ENCODE peak calls at places on chromosomes 3 and 15, in six cellular contexts. J is H1, G is cardiac muscle cell, F is mucosa of descending colon, D is fibroblast of pulmonary artery, K is astrocyte of the spinal cord. I is an unnamed sample.

GRCh38 chr3:123129052-123129451 is 62.2 kb downstream of the PDIA5 start:
- DNase-seq in J (no peak), G (no peak), F (no peak), D (no peak), K (no peak), I (no peak)

GRCh38 chr3:175295248-175296000 is 436.3 kb downstream of the NAALADL2 start:
- DNase-seq in J (no peak), G (no peak), F (no peak), D (no peak), K (no peak), I (no peak)

GRCh38 chr3:67832807-67833206 is 178.4 kb upstream of the SUCLG2 start:
- DNase-seq in J (no peak), G (no peak), F (no peak), D (no peak), K (no peak), I (no peak)

GRCh38 chr3:160564949-160565441 is 376 bp downstream of the KPNA4 start:
- DNase-seq in J (peak), G (peak), F (no peak), D (peak), K (peak), I (peak)

GRCh38 chr3:141280086-141280485 is 48.5 kb downstream of the PXYLP1 start:
- DNase-seq in J (no peak), G (no peak), F (no peak), D (no peak), K (peak), I (no peak)

GRCh38 chr3:133547432-133548041 is 25.9 kb upstream of the CDV3 start:
- DNase-seq in J (no peak), G (peak), F (no peak), D (peak), K (peak), I (peak)

GRCh38 chr3:105199217-105199616 is 167.5 kb upstream of the ALCAM start:
- DNase-seq in J (no peak), G (no peak), F (no peak), D (no peak), K (no peak), I (no peak)

GRCh38 chr3:141275032-141275422 is 43.4 kb downstream of the PXYLP1 start:
- DNase-seq in J (peak), G (no peak), F (no peak), D (no peak), K (peak), I (peak)

GRCh38 chr3:170205302-170205701 is 16.9 kb upstream of the PRKCI start:
- DNase-seq in J (no peak), G (no peak), F (no peak), D (no peak), K (no peak), I (peak)

GRCh38 chr3:126033051-126033745 is 50.7 kb downstream of the SLC41A3 start:
- DNase-seq in J (peak), G (no peak), F (no peak), D (no peak), K (no peak), I (no peak)

GRCh38 chr15:68781766-68782588 is 38.7 kb downstream of the ANP32A start:
- DNase-seq in J (no peak), G (no peak), F (peak), D (no peak), K (no peak), I (no peak)

GRCh38 chr3:88311826-88312225 is 162.1 kb downstream of the C3orf38 start:
- DNase-seq in J (no peak), G (no peak), F (no peak), D (no peak), K (no peak), I (no peak)

GRCh38 chr3:196174652-196175051 is 36.5 kb downstream of the ZDHHC19 start:
- DNase-seq in J (no peak), G (no peak), F (no peak), D (no peak), K (no peak), I (no peak)

GRCh38 chr3:138220788-138221187 is 33.7 kb downstream of the ARMC8 start:
- DNase-seq in J (no peak), G (no peak), F (no peak), D (no peak), K (no peak), I (no peak)

GRCh38 chr3:71468311-71469130 is 115.0 kb downstream of the FOXP1 start:
- DNase-seq in J (no peak), G (peak), F (no peak), D (no peak), K (no peak), I (no peak)

GRCh38 chr3:167876603-167877325 is 141.2 kb downstream of the SERPINI1 start:
- DNase-seq in J (no peak), G (no peak), F (no peak), D (peak), K (peak), I (peak)

GRCh38 chr3:45313743-45314403 is 74.5 kb upstream of the LARS2 start:
- DNase-seq in J (no peak), G (no peak), F (no peak), D (no peak), K (no peak), I (no peak)

GRCh38 chr3:194395201-194395600 is 3.9 kb downstream of the GP5 start:
- DNase-seq in J (peak), G (no peak), F (no peak), D (peak), K (no peak), I (no peak)

GRCh38 chr3:194396561-194396896 is 2.5 kb downstream of the GP5 start:
- DNase-seq in J (no peak), G (no peak), F (no peak), D (no peak), K (no peak), I (no peak)

GRCh38 chr3:194397757-194398312 is 1.2 kb downstream of the GP5 start:
- DNase-seq in J (no peak), G (peak), F (no peak), D (no peak), K (peak), I (no peak)

GRCh38 chr3:194396897-194397756 is 1.9 kb downstream of the GP5 start:
- DNase-seq in J (no peak), G (no peak), F (peak), D (no peak), K (peak), I (no peak)

GRCh38 chr3:194395767-194396527 is 3.1 kb downstream of the GP5 start:
- DNase-seq in J (peak), G (peak), F (peak), D (no peak), K (no peak), I (no peak)
- H3K4me3 ChIP-seq in J (peak), G (no peak), F (no peak), D (no peak), K (no peak), I (no peak)

DNA sequence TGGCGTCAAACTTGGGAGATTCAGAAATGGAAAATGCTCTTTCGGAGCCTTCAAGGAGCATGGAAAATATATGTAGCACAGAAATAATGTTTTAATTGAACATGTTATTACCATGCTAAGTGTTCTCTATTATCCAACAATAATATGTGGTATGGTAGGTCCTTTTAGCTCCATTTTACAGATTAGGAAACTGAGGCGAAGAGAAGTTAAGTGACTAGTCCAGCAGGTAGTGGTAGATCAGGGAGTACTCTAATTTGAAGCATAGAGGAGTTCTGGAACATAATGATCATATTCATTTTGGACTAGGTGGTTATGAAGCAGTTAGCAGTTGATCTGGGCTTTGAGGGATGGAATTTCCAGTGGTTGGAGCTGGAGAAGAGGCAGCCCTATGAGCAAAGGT is 1.1 kb downstream of the CMC1 start:
- DNase-seq in J (no peak), G (no peak), F (no peak), D (no peak), K (no peak), I (no peak)
- H3K4me3 ChIP-seq in J (no peak), G (peak), F (no peak), D (peak), K (peak), I (peak)

GRCh38 chr15:40900256-40901052 is 6.2 kb downstream of the VPS18 start:
- DNase-seq in J (no peak), G (no peak), F (no peak), D (no peak), K (no peak), I (no peak)
- H3K4me3 ChIP-seq in J (no peak), G (no peak), F (no peak), D (no peak), K (no peak), I (no peak)

GRCh38 chr15:33279613-33280205 is 31.1 kb upstream of the RYR3 start:
- DNase-seq in J (no peak), G (no peak), F (no peak), D (no peak), K (peak), I (no peak)
- H3K4me3 ChIP-seq in J (no peak), G (no peak), F (no peak), D (no peak), K (no peak), I (no peak)

GRCh38 chr3:14650193-14650592 is 1.4 kb upstream of the CCDC174 start:
- DNase-seq in J (no peak), G (no peak), F (no peak), D (no peak), K (no peak), I (no peak)
- H3K4me3 ChIP-seq in J (no peak), G (no peak), F (no peak), D (no peak), K (no peak), I (no peak)

GRCh38 chr3:148730676-148731075 is 33.0 kb downstream of the AGTR1 start:
- DNase-seq in J (no peak), G (no peak), F (no peak), D (no peak), K (no peak), I (no peak)

GRCh38 chr3:148737104-148737525 is 39.4 kb downstream of the AGTR1 start:
- DNase-seq in J (no peak), G (no peak), F (no peak), D (no peak), K (no peak), I (peak)

GRCh38 chr3:148739720-148740119 is 42.0 kb downstream of the AGTR1 start:
- DNase-seq in J (no peak), G (no peak), F (no peak), D (no peak), K (no peak), I (no peak)

GRCh38 chr3:148736086-148736485 is 38.4 kb downstream of the AGTR1 start:
- DNase-seq in J (no peak), G (no peak), F (no peak), D (no peak), K (no peak), I (no peak)

GRCh38 chr3:148735597-148735996 is 37.9 kb downstream of the AGTR1 start:
- DNase-seq in J (no peak), G (no peak), F (no peak), D (no peak), K (peak), I (peak)
- H3K4me3 ChIP-seq in J (no peak), G (no peak), F (no peak), D (no peak), K (no peak), I (no peak)

DNA sequence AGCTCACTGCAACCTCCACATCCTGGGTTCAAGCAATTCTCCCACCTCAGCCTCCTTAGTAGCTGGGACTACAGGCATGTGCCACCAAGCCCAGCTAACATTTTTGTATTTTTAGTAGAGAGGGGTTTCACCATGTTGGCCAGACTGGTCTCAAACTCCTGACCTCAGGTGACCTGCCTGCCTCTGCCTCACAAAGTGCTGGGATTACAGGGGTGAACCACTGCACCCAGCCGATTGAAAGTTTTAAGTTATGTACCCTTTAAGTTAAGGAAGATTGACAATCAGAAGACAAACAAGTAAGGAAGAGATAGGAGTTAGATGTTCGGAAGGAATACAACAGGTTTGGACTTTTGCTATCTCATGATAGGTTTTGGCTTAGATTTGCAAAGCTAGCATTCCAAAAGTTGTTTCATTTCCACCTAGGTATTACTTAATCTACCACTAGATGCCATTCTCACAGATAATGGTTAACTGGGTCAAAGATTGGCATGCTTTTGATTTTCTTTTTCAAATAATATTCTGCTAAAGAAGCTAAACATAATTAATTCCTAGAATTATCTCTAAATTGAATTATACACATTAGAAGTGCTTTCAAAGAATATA is 35.0 kb downstream of the GATM start:
- DNase-seq in J (no peak), G (no peak), F (no peak), D (no peak), K (no peak), I (no peak)
- H3K4me3 ChIP-seq in J (no peak), G (no peak), F (no peak), D (no peak), K (no peak), I (no peak)

GRCh38 chr3:50260942-50261441 is 8.0 kb upstream of the SEMA3B start:
- DNase-seq in J (no peak), G (no peak), F (no peak), D (no peak), K (no peak), I (no peak)
- H3K4me3 ChIP-seq in J (peak), G (no peak), F (no peak), D (peak), K (peak), I (no peak)

GRCh38 chr3:37862219-37862711 is 585 bp downstream of the CTDSPL start:
- DNase-seq in J (peak), G (peak), F (peak), D (peak), K (no peak), I (peak)

GRCh38 chr3:37864904-37865303 is 3.2 kb downstream of the CTDSPL start:
- DNase-seq in J (no peak), G (no peak), F (no peak), D (no peak), K (no peak), I (no peak)

GRCh38 chr3:37862712-37863551 is 1.3 kb downstream of the CTDSPL start:
- DNase-seq in J (peak), G (peak), F (no peak), D (peak), K (peak), I (peak)

GRCh38 chr3:37863552-37863865 is 1.8 kb downstream of the CTDSPL start:
- DNase-seq in J (no peak), G (no peak), F (no peak), D (no peak), K (no peak), I (no peak)

DNA sequence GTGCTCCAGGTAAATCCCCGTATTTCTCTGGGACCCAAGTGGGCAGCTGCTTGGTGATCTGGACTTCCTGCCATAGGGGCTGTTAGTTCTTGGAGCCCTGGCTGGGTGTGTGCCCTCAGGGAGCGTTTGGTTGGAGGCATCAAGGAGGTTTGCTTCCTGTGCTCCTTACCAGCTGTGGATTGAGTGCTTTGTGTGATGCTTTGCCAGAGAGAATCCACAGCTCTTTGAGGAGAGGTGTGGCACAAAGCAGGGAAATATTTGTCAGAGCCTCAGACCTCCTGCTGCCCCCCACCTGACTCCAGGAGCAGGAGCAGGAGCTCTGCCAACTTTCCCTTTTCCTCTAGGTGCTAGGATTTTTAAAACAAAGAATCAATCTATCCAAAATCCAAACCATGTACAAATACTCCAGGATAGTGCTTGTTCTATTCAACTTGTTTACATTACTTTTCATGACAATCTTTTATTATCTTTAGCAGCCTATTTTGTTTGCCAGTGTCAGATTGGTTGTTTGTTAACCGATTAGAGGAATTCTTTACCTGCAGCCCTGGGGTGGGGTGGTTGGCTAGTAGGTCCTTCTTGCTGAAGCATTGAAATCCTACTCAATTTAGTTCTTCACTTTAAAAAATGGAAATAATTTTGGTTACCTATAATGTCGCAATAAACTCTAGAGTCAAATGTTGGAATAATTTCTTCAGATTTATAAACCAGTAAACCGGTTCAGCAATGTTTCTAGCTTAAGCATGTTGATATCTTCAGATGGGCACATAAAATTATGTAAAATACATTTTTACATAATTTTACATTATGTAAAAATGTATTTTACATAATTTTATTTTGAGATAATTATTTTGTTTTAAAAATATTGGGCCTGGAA is 2.5 kb downstream of the CTDSPL start:
- DNase-seq in J (peak), G (no peak), F (no peak), D (no peak), K (peak), I (no peak)
- H3K4me3 ChIP-seq in J (no peak), G (no peak), F (no peak), D (no peak), K (no peak), I (no peak)

GRCh38 chr15:75801859-75802593 is 41.2 kb upstream of the UBE2Q2 start:
- DNase-seq in J (peak), G (peak), F (peak), D (peak), K (peak), I (peak)
- H3K4me3 ChIP-seq in J (peak), G (peak), F (no peak), D (peak), K (peak), I (peak)

I was measured in cardiac fibroblast.